ENCODE peak calls at places on chromosomes 11 and 22, in five cellular contexts. A is A549, B is GM12878, V is K562, E is HepG2. H is an unnamed sample. For H3K4me1, the result is how much of the 10 kb centered on the place peaks cover.

GRCh38 chr22:30636226-30637077 is 871 bp downstream of the SLC35E4 start:
- DNase-seq in A (no peak), B (no peak), V (no peak), E (no peak), H (peak)

GRCh38 chr11:7516488-7516887 is 2.7 kb downstream of the PPFIBP2 start:
- DNase-seq in A (no peak), B (no peak), V (no peak), E (no peak), H (no peak)

GRCh38 chr11:73969991-73970800 is 12.4 kb downstream of the UCP2 start:
- DNase-seq in A (no peak), B (no peak), V (peak), E (no peak), H (no peak)

GRCh38 chr22:46537221-46537945 is at the start of gene CELSR1:
- DNase-seq in A (peak), B (no peak), V (peak), E (no peak), H (no peak)

GRCh38 chr22:44702479-44703219 is 645 bp downstream of the PRR5 start:
- DNase-seq in A (no peak), B (no peak), V (no peak), E (no peak), H (no peak)

GRCh38 chr11:120086651-120087050 is 51.3 kb downstream of the TRIM29 start:
- DNase-seq in A (no peak), B (no peak), V (no peak), E (no peak), H (no peak)

GRCh38 chr11:36130401-36130800 is 158.8 kb downstream of the COMMD9 start:
- DNase-seq in A (no peak), B (no peak), V (no peak), E (no peak), H (no peak)

GRCh38 chr11:43988040-43988793 is 45.8 kb downstream of the C11orf96 start:
- DNase-seq in A (no peak), B (no peak), V (peak), E (no peak), H (no peak)

GRCh38 chr11:67522338-67522737 is 908 bp downstream of the CABP2 start:
- DNase-seq in A (no peak), B (no peak), V (no peak), E (no peak), H (no peak)

GRCh38 chr22:17888855-17889254 is 114.6 kb upstream of the BID start:
- DNase-seq in A (no peak), B (no peak), V (peak), E (no peak), H (peak)

GRCh38 chr11:112382561-112382960 is 121.9 kb upstream of the PLET1 start:
- DNase-seq in A (no peak), B (no peak), V (no peak), E (no peak), H (no peak)

GRCh38 chr11:35420371-35420770 is 1.0 kb upstream of the SLC1A2 start:
- DNase-seq in A (no peak), B (no peak), V (no peak), E (no peak), H (no peak)

GRCh38 chr11:76567261-76567660 is 103.3 kb downstream of the LRRC32 start:
- DNase-seq in A (no peak), B (no peak), V (no peak), E (no peak), H (no peak)

GRCh38 chr11:73870261-73870660 is 6.4 kb downstream of the COA4 start:
- DNase-seq in A (no peak), B (no peak), V (no peak), E (no peak), H (no peak)

GRCh38 chr11:44032304-44033085 is 15.3 kb upstream of the ACCSL start:
- DNase-seq in A (no peak), B (no peak), V (no peak), E (no peak), H (no peak)

GRCh38 chr11:77107950-77108349 is 5.3 kb downstream of the OMP start:
- DNase-seq in A (peak), B (no peak), V (no peak), E (peak), H (peak)

GRCh38 chr11:27514076-27514475 is 7.5 kb upstream of the LIN7C start:
- DNase-seq in A (no peak), B (no peak), V (no peak), E (no peak), H (no peak)

GRCh38 chr11:131195801-131196517 is 174.5 kb upstream of the NTM start:
- DNase-seq in A (no peak), B (no peak), V (no peak), E (no peak), H (no peak)

GRCh38 chr22:30326704-30327362 is at the start of gene TBC1D10A:
- DNase-seq in A (peak), B (peak), V (peak), E (peak), H (peak)

GRCh38 chr11:118657709-118658108 is 21.7 kb downstream of the TREH start:
- DNase-seq in A (no peak), B (no peak), V (no peak), E (no peak), H (no peak)

GRCh38 chr11:78759067-78759466 is 184.4 kb upstream of the NARS2 start:
- DNase-seq in A (no peak), B (no peak), V (no peak), E (no peak), H (no peak)

GRCh38 chr11:128342511-128343133 is 244.7 kb downstream of the ETS1 start:
- DNase-seq in A (peak), B (peak), V (no peak), E (peak), H (peak)

GRCh38 chr11:128341767-128342318 is 245.5 kb downstream of the ETS1 start:
- DNase-seq in A (no peak), B (no peak), V (no peak), E (no peak), H (no peak)

GRCh38 chr11:128343134-128343514 is 244.2 kb downstream of the ETS1 start:
- DNase-seq in A (no peak), B (no peak), V (no peak), E (no peak), H (no peak)

GRCh38 chr11:128339721-128340271 is 247.6 kb downstream of the ETS1 start:
- DNase-seq in A (no peak), B (no peak), V (no peak), E (no peak), H (no peak)

DNA sequence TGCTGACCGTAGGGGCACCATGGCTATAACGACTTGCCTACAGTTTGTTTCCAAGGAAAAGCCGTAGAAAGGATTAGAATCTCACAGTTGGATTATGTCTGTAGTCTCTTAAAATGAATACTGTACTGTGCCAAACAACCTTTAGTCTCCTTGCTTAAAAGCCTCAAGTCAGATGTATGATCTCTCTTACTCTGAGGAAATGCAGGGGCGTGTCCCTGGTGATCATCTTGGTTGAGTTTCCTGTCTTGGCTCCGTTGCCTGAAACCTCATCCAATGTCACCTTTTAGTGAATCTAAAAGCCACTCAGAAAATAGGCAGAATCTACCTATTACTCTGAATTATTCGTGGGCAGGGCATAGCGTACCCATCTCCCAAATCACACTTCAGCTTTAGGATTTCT is 246.1 kb downstream of the ETS1 start:
- DNase-seq in A (no peak), B (no peak), V (no peak), E (no peak), H (peak)
- H3K4me1 ChIP-seq in A (under half), B (under half), V (under half), E (under half), H (under half)

GRCh38 chr11:133785795-133786194 is 59.5 kb downstream of the SPATA19 start:
- DNase-seq in A (no peak), B (no peak), V (no peak), E (no peak), H (no peak)

GRCh38 chr11:133782116-133782725 is 63.1 kb downstream of the SPATA19 start:
- DNase-seq in A (no peak), B (no peak), V (no peak), E (no peak), H (no peak)

GRCh38 chr11:133790995-133791394 is 54.3 kb downstream of the SPATA19 start:
- DNase-seq in A (no peak), B (no peak), V (no peak), E (no peak), H (no peak)

GRCh38 chr11:133784359-133784758 is 61.0 kb downstream of the SPATA19 start:
- DNase-seq in A (no peak), B (no peak), V (no peak), E (no peak), H (no peak)

GRCh38 chr11:133787379-133788103 is 57.8 kb downstream of the SPATA19 start:
- DNase-seq in A (no peak), B (no peak), V (no peak), E (no peak), H (no peak)
- TF ChIP-seq MYC in A (no peak), B (no peak), V (no peak), E (no peak), H (no peak)

DNA sequence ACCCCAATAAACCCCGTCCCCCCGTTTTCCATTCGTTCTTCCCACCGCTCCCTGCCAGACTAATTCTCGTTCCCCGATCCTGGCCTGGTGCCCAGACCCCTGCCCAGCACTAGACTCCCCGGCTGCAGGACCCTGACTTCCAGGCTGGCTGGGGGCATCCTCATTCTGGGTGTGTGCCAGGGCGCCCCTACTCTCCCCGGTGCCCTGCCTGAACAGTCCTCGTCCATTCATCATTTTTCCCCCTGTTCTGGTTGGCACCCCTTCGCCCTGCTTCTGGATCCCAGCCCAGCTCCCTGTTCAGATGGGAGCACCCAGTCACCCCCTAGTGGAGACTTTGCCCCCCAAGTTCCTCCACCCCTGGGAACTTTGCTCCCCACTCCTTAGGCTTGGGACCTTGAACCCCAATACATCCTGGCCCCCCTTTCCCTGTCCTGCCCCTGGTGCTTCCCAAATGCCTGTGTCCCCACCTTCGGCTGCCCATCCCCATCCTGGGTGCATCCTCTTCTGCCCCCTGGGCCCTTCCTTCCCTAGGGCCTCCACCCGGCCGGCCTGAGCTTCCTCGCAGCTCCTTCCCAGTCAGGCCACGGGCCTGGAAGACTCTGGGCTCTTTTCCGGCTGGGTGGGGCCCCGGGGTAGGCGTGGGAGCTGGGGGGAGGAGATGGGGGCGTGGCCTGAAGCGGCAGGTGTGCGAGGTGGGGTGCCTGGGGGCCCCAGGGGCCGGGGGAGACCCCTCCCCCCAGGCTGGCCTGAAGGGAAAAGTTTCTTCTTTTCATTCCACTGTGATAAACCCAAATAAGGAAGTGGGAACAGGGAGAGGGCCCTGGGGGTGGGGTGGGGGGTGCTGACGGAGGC is 882 bp downstream of the PLCB3 start:
- DNase-seq in A (peak), B (no peak), V (peak), E (no peak), H (no peak)
- H3K27ac ChIP-seq in A (peak), B (no peak), V (peak), E (no peak), H (peak)

GRCh38 chr11:10651579-10652361 is 41.8 kb downstream of the IRAG1 start:
- DNase-seq in A (no peak), B (no peak), V (no peak), E (no peak), H (no peak)
- H3K4me1 ChIP-seq in A (under half), B (under half), V (under half), E (under half), H (under half)

DNA sequence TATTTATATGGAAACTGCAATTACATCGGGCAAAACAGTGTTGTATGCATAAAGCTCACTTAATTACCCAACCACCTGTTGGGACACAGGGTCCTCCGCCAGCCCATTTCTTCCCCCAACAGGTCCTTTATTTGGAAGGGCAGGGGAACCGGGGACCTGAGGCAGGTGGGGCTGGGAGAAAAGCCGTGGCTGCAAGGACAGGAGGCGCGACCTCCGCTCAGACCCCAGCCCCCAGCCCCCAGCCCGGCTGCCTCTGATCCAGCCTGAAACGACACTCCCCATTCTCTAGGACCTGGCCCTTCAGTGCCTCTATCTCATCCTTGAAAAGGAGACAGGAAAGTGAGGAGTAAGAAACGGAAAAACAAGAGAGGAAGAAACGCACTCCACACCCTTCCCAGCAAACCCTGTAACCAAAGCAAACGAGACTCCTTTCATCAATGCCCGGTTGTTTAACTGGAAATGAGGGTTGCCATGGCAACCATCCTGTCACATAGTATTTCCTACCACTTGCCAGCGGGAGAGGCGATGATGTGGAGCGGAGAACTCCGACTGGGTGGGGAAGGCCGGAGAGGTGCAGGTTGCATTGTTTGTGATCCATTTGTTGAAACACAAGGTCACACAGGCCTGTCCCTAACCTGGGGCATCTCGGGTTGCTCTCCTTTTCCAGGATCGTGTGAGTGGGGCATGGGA is 610.1 kb downstream of the BUD13 start:
- DNase-seq in A (no peak), B (no peak), V (no peak), E (no peak), H (no peak)
- TF ChIP-seq MYC in A (no peak), B (no peak), V (no peak), E (no peak), H (no peak)

H was measured in endothelial cell of umbilical vein.